ENCODE peak calls at places on chromosomes 16 and 17, in nine cellular contexts. One of them, this sample, is unnamed.

GRCh38 chr17:11240841-11241610 is at the start of gene SHISA6:
- DNase-seq in activated CD4-positive, CD25-positive, alpha-beta regulatory T cell treated with anti-CD3 and anti-CD28 coated beads, Interleukin-2, amount 50 U/mL, for 16 hours: no peak
- DNase-seq in T-helper 1 cell: no peak
- DNase-seq in stimulated activated CD4-positive, alpha-beta T cell treated with anti-CD3 and anti-CD28 coated beads, Interleukin-12 subunit alpha, Interleukin-12 subunit beta, amount 100 ng/mL, for 24 hours: no peak
- DNase-seq in H54: no peak
- DNase-seq in MCF 10A: no peak
- DNase-seq in activated T-cell treated with anti-CD3 and anti-CD28 coated beads, Interleukin-2, amount 50 U/mL, for 72 hours: no peak
- DNase-seq in activated CD8-positive, alpha-beta T cell treated with anti-CD3 and anti-CD28 coated beads, Interleukin-2, amount 10 ng/mL, durations not matched to agents 7 days and 5 days: no peak
- DNase-seq in NCI-H345: no peak
- DNase-seq in this sample: no peak

GRCh38 chr17:82249896-82250581 is 21.2 kb downstream of the SLC16A3 start:
- DNase-seq in activated CD4-positive, CD25-positive, alpha-beta regulatory T cell treated with anti-CD3 and anti-CD28 coated beads, Interleukin-2, amount 50 U/mL, for 16 hours: no peak
- DNase-seq in T-helper 1 cell: no peak
- DNase-seq in stimulated activated CD4-positive, alpha-beta T cell treated with anti-CD3 and anti-CD28 coated beads, Interleukin-12 subunit alpha, Interleukin-12 subunit beta, amount 100 ng/mL, for 24 hours: no peak
- DNase-seq in H54: no peak
- DNase-seq in MCF 10A: no peak
- DNase-seq in activated T-cell treated with anti-CD3 and anti-CD28 coated beads, Interleukin-2, amount 50 U/mL, for 72 hours: no peak
- DNase-seq in activated CD8-positive, alpha-beta T cell treated with anti-CD3 and anti-CD28 coated beads, Interleukin-2, amount 10 ng/mL, durations not matched to agents 7 days and 5 days: no peak
- DNase-seq in NCI-H345: no peak
- DNase-seq in this sample: no peak

GRCh38 chr16:12211870-12212690 is 235.5 kb downstream of the SNX29 start:
- DNase-seq in activated CD4-positive, CD25-positive, alpha-beta regulatory T cell treated with anti-CD3 and anti-CD28 coated beads, Interleukin-2, amount 50 U/mL, for 16 hours: no peak
- DNase-seq in T-helper 1 cell: no peak
- DNase-seq in stimulated activated CD4-positive, alpha-beta T cell treated with anti-CD3 and anti-CD28 coated beads, Interleukin-12 subunit alpha, Interleukin-12 subunit beta, amount 100 ng/mL, for 24 hours: no peak
- DNase-seq in H54: no peak
- DNase-seq in MCF 10A: no peak
- DNase-seq in activated T-cell treated with anti-CD3 and anti-CD28 coated beads, Interleukin-2, amount 50 U/mL, for 72 hours: no peak
- DNase-seq in activated CD8-positive, alpha-beta T cell treated with anti-CD3 and anti-CD28 coated beads, Interleukin-2, amount 10 ng/mL, durations not matched to agents 7 days and 5 days: no peak
- DNase-seq in NCI-H345: no peak
- DNase-seq in this sample: no peak

GRCh38 chr16:49858200-49859129 is 2.6 kb upstream of the ZNF423 start:
- DNase-seq in activated CD4-positive, CD25-positive, alpha-beta regulatory T cell treated with anti-CD3 and anti-CD28 coated beads, Interleukin-2, amount 50 U/mL, for 16 hours: no peak
- DNase-seq in T-helper 1 cell: no peak
- DNase-seq in stimulated activated CD4-positive, alpha-beta T cell treated with anti-CD3 and anti-CD28 coated beads, Interleukin-12 subunit alpha, Interleukin-12 subunit beta, amount 100 ng/mL, for 24 hours: peak; percentile 26
- DNase-seq in H54: no peak
- DNase-seq in MCF 10A: peak; percentile 6
- DNase-seq in activated T-cell treated with anti-CD3 and anti-CD28 coated beads, Interleukin-2, amount 50 U/mL, for 72 hours: peak; percentile 66
- DNase-seq in activated CD8-positive, alpha-beta T cell treated with anti-CD3 and anti-CD28 coated beads, Interleukin-2, amount 10 ng/mL, durations not matched to agents 7 days and 5 days: no peak
- DNase-seq in NCI-H345: no peak
- DNase-seq in this sample: peak; percentile 84

GRCh38 chr16:67723151-67723915 is 4.2 kb upstream of the GFOD2 start:
- DNase-seq in activated CD4-positive, CD25-positive, alpha-beta regulatory T cell treated with anti-CD3 and anti-CD28 coated beads, Interleukin-2, amount 50 U/mL, for 16 hours: no peak
- DNase-seq in T-helper 1 cell: no peak
- DNase-seq in stimulated activated CD4-positive, alpha-beta T cell treated with anti-CD3 and anti-CD28 coated beads, Interleukin-12 subunit alpha, Interleukin-12 subunit beta, amount 100 ng/mL, for 24 hours: no peak
- DNase-seq in H54: peak; percentile 64
- DNase-seq in MCF 10A: peak; percentile 54
- DNase-seq in activated T-cell treated with anti-CD3 and anti-CD28 coated beads, Interleukin-2, amount 50 U/mL, for 72 hours: no peak
- DNase-seq in activated CD8-positive, alpha-beta T cell treated with anti-CD3 and anti-CD28 coated beads, Interleukin-2, amount 10 ng/mL, durations not matched to agents 7 days and 5 days: no peak
- DNase-seq in NCI-H345: no peak
- DNase-seq in this sample: no peak

GRCh38 chr16:85819245-85819644 is 19.8 kb downstream of the COX4I1 start:
- DNase-seq in activated CD4-positive, CD25-positive, alpha-beta regulatory T cell treated with anti-CD3 and anti-CD28 coated beads, Interleukin-2, amount 50 U/mL, for 16 hours: peak; percentile 63
- DNase-seq in T-helper 1 cell: peak; percentile 56
- DNase-seq in stimulated activated CD4-positive, alpha-beta T cell treated with anti-CD3 and anti-CD28 coated beads, Interleukin-12 subunit alpha, Interleukin-12 subunit beta, amount 100 ng/mL, for 24 hours: peak; percentile 92
- DNase-seq in H54: peak; percentile 83
- DNase-seq in MCF 10A: peak; percentile 85
- DNase-seq in activated T-cell treated with anti-CD3 and anti-CD28 coated beads, Interleukin-2, amount 50 U/mL, for 72 hours: peak; percentile 86
- DNase-seq in activated CD8-positive, alpha-beta T cell treated with anti-CD3 and anti-CD28 coated beads, Interleukin-2, amount 10 ng/mL, durations not matched to agents 7 days and 5 days: peak; percentile 92
- DNase-seq in NCI-H345: peak; percentile 72
- DNase-seq in this sample: peak; percentile 25

GRCh38 chr17:66533572-66533971 is 231.2 kb downstream of the PRKCA start:
- DNase-seq in activated CD4-positive, CD25-positive, alpha-beta regulatory T cell treated with anti-CD3 and anti-CD28 coated beads, Interleukin-2, amount 50 U/mL, for 16 hours: no peak
- DNase-seq in T-helper 1 cell: no peak
- DNase-seq in stimulated activated CD4-positive, alpha-beta T cell treated with anti-CD3 and anti-CD28 coated beads, Interleukin-12 subunit alpha, Interleukin-12 subunit beta, amount 100 ng/mL, for 24 hours: no peak
- DNase-seq in H54: no peak
- DNase-seq in MCF 10A: no peak
- DNase-seq in activated T-cell treated with anti-CD3 and anti-CD28 coated beads, Interleukin-2, amount 50 U/mL, for 72 hours: no peak
- DNase-seq in activated CD8-positive, alpha-beta T cell treated with anti-CD3 and anti-CD28 coated beads, Interleukin-2, amount 10 ng/mL, durations not matched to agents 7 days and 5 days: no peak
- DNase-seq in NCI-H345: no peak
- DNase-seq in this sample: no peak

GRCh38 chr17:15381707-15382106 is 40.3 kb upstream of the TEKT3 start:
- DNase-seq in activated CD4-positive, CD25-positive, alpha-beta regulatory T cell treated with anti-CD3 and anti-CD28 coated beads, Interleukin-2, amount 50 U/mL, for 16 hours: no peak
- DNase-seq in T-helper 1 cell: no peak
- DNase-seq in stimulated activated CD4-positive, alpha-beta T cell treated with anti-CD3 and anti-CD28 coated beads, Interleukin-12 subunit alpha, Interleukin-12 subunit beta, amount 100 ng/mL, for 24 hours: no peak
- DNase-seq in H54: no peak
- DNase-seq in MCF 10A: peak; percentile 46
- DNase-seq in activated T-cell treated with anti-CD3 and anti-CD28 coated beads, Interleukin-2, amount 50 U/mL, for 72 hours: no peak
- DNase-seq in activated CD8-positive, alpha-beta T cell treated with anti-CD3 and anti-CD28 coated beads, Interleukin-2, amount 10 ng/mL, durations not matched to agents 7 days and 5 days: no peak
- DNase-seq in NCI-H345: no peak
- DNase-seq in this sample: no peak

GRCh38 chr17:82767041-82767754 is 15.3 kb downstream of the TBCD start:
- DNase-seq in activated CD4-positive, CD25-positive, alpha-beta regulatory T cell treated with anti-CD3 and anti-CD28 coated beads, Interleukin-2, amount 50 U/mL, for 16 hours: no peak
- DNase-seq in T-helper 1 cell: no peak
- DNase-seq in stimulated activated CD4-positive, alpha-beta T cell treated with anti-CD3 and anti-CD28 coated beads, Interleukin-12 subunit alpha, Interleukin-12 subunit beta, amount 100 ng/mL, for 24 hours: peak; percentile 46
- DNase-seq in H54: no peak
- DNase-seq in MCF 10A: peak; percentile 60
- DNase-seq in activated T-cell treated with anti-CD3 and anti-CD28 coated beads, Interleukin-2, amount 50 U/mL, for 72 hours: peak; percentile 54
- DNase-seq in activated CD8-positive, alpha-beta T cell treated with anti-CD3 and anti-CD28 coated beads, Interleukin-2, amount 10 ng/mL, durations not matched to agents 7 days and 5 days: peak; percentile 51
- DNase-seq in NCI-H345: no peak
- DNase-seq in this sample: no peak

GRCh38 chr17:74190807-74191206 is 12.7 kb upstream of the RPL38 start:
- DNase-seq in activated CD4-positive, CD25-positive, alpha-beta regulatory T cell treated with anti-CD3 and anti-CD28 coated beads, Interleukin-2, amount 50 U/mL, for 16 hours: no peak
- DNase-seq in T-helper 1 cell: no peak
- DNase-seq in stimulated activated CD4-positive, alpha-beta T cell treated with anti-CD3 and anti-CD28 coated beads, Interleukin-12 subunit alpha, Interleukin-12 subunit beta, amount 100 ng/mL, for 24 hours: no peak
- DNase-seq in H54: no peak
- DNase-seq in MCF 10A: peak; percentile 22
- DNase-seq in activated T-cell treated with anti-CD3 and anti-CD28 coated beads, Interleukin-2, amount 50 U/mL, for 72 hours: no peak
- DNase-seq in activated CD8-positive, alpha-beta T cell treated with anti-CD3 and anti-CD28 coated beads, Interleukin-2, amount 10 ng/mL, durations not matched to agents 7 days and 5 days: no peak
- DNase-seq in NCI-H345: no peak
- DNase-seq in this sample: no peak

GRCh38 chr17:30550512-30551273 is 73.5 kb downstream of the GOSR1 start:
- DNase-seq in activated CD4-positive, CD25-positive, alpha-beta regulatory T cell treated with anti-CD3 and anti-CD28 coated beads, Interleukin-2, amount 50 U/mL, for 16 hours: no peak
- DNase-seq in T-helper 1 cell: no peak
- DNase-seq in stimulated activated CD4-positive, alpha-beta T cell treated with anti-CD3 and anti-CD28 coated beads, Interleukin-12 subunit alpha, Interleukin-12 subunit beta, amount 100 ng/mL, for 24 hours: no peak
- DNase-seq in H54: peak; percentile 38
- DNase-seq in MCF 10A: peak; percentile 52
- DNase-seq in activated T-cell treated with anti-CD3 and anti-CD28 coated beads, Interleukin-2, amount 50 U/mL, for 72 hours: no peak
- DNase-seq in activated CD8-positive, alpha-beta T cell treated with anti-CD3 and anti-CD28 coated beads, Interleukin-2, amount 10 ng/mL, durations not matched to agents 7 days and 5 days: no peak
- DNase-seq in NCI-H345: no peak
- DNase-seq in this sample: peak; percentile 4

GRCh38 chr17:41638194-41638593 is 13.8 kb upstream of the KRT17 start:
- DNase-seq in activated CD4-positive, CD25-positive, alpha-beta regulatory T cell treated with anti-CD3 and anti-CD28 coated beads, Interleukin-2, amount 50 U/mL, for 16 hours: no peak
- DNase-seq in T-helper 1 cell: no peak
- DNase-seq in stimulated activated CD4-positive, alpha-beta T cell treated with anti-CD3 and anti-CD28 coated beads, Interleukin-12 subunit alpha, Interleukin-12 subunit beta, amount 100 ng/mL, for 24 hours: no peak
- DNase-seq in H54: no peak
- DNase-seq in MCF 10A: no peak
- DNase-seq in activated T-cell treated with anti-CD3 and anti-CD28 coated beads, Interleukin-2, amount 50 U/mL, for 72 hours: no peak
- DNase-seq in activated CD8-positive, alpha-beta T cell treated with anti-CD3 and anti-CD28 coated beads, Interleukin-2, amount 10 ng/mL, durations not matched to agents 7 days and 5 days: no peak
- DNase-seq in NCI-H345: no peak
- DNase-seq in this sample: no peak

GRCh38 chr17:21061971-21062526 is 19.2 kb upstream of the USP22 start:
- DNase-seq in activated CD4-positive, CD25-positive, alpha-beta regulatory T cell treated with anti-CD3 and anti-CD28 coated beads, Interleukin-2, amount 50 U/mL, for 16 hours: no peak
- DNase-seq in T-helper 1 cell: no peak
- DNase-seq in stimulated activated CD4-positive, alpha-beta T cell treated with anti-CD3 and anti-CD28 coated beads, Interleukin-12 subunit alpha, Interleukin-12 subunit beta, amount 100 ng/mL, for 24 hours: no peak
- DNase-seq in H54: no peak
- DNase-seq in MCF 10A: no peak
- DNase-seq in activated T-cell treated with anti-CD3 and anti-CD28 coated beads, Interleukin-2, amount 50 U/mL, for 72 hours: no peak
- DNase-seq in activated CD8-positive, alpha-beta T cell treated with anti-CD3 and anti-CD28 coated beads, Interleukin-2, amount 10 ng/mL, durations not matched to agents 7 days and 5 days: no peak
- DNase-seq in NCI-H345: no peak
- DNase-seq in this sample: no peak

GRCh38 chr16:1674751-1675664 is 3.1 kb upstream of the JPT2 start:
- DNase-seq in activated CD4-positive, CD25-positive, alpha-beta regulatory T cell treated with anti-CD3 and anti-CD28 coated beads, Interleukin-2, amount 50 U/mL, for 16 hours: no peak
- DNase-seq in T-helper 1 cell: no peak
- DNase-seq in stimulated activated CD4-positive, alpha-beta T cell treated with anti-CD3 and anti-CD28 coated beads, Interleukin-12 subunit alpha, Interleukin-12 subunit beta, amount 100 ng/mL, for 24 hours: no peak
- DNase-seq in H54: peak; percentile 96
- DNase-seq in MCF 10A: peak; percentile 43
- DNase-seq in activated T-cell treated with anti-CD3 and anti-CD28 coated beads, Interleukin-2, amount 50 U/mL, for 72 hours: no peak
- DNase-seq in activated CD8-positive, alpha-beta T cell treated with anti-CD3 and anti-CD28 coated beads, Interleukin-2, amount 10 ng/mL, durations not matched to agents 7 days and 5 days: no peak
- DNase-seq in NCI-H345: no peak
- DNase-seq in this sample: no peak

GRCh38 chr17:8430966-8431365 is 4.7 kb upstream of the NDEL1 start:
- DNase-seq in activated CD4-positive, CD25-positive, alpha-beta regulatory T cell treated with anti-CD3 and anti-CD28 coated beads, Interleukin-2, amount 50 U/mL, for 16 hours: no peak
- DNase-seq in T-helper 1 cell: no peak
- DNase-seq in stimulated activated CD4-positive, alpha-beta T cell treated with anti-CD3 and anti-CD28 coated beads, Interleukin-12 subunit alpha, Interleukin-12 subunit beta, amount 100 ng/mL, for 24 hours: no peak
- DNase-seq in H54: peak; percentile 32
- DNase-seq in MCF 10A: peak; percentile 84
- DNase-seq in activated T-cell treated with anti-CD3 and anti-CD28 coated beads, Interleukin-2, amount 50 U/mL, for 72 hours: no peak
- DNase-seq in activated CD8-positive, alpha-beta T cell treated with anti-CD3 and anti-CD28 coated beads, Interleukin-2, amount 10 ng/mL, durations not matched to agents 7 days and 5 days: no peak
- DNase-seq in NCI-H345: no peak
- DNase-seq in this sample: no peak

GRCh38 chr17:64331946-64332493 is 58.6 kb downstream of the PECAM1 start:
- DNase-seq in activated CD4-positive, CD25-positive, alpha-beta regulatory T cell treated with anti-CD3 and anti-CD28 coated beads, Interleukin-2, amount 50 U/mL, for 16 hours: no peak
- DNase-seq in T-helper 1 cell: no peak
- DNase-seq in stimulated activated CD4-positive, alpha-beta T cell treated with anti-CD3 and anti-CD28 coated beads, Interleukin-12 subunit alpha, Interleukin-12 subunit beta, amount 100 ng/mL, for 24 hours: no peak
- DNase-seq in H54: no peak
- DNase-seq in MCF 10A: peak; percentile 98
- DNase-seq in activated T-cell treated with anti-CD3 and anti-CD28 coated beads, Interleukin-2, amount 50 U/mL, for 72 hours: no peak
- DNase-seq in activated CD8-positive, alpha-beta T cell treated with anti-CD3 and anti-CD28 coated beads, Interleukin-2, amount 10 ng/mL, durations not matched to agents 7 days and 5 days: no peak
- DNase-seq in NCI-H345: no peak
- DNase-seq in this sample: no peak

GRCh38 chr17:2683912-2684311 is 27.7 kb downstream of the CLUH start:
- DNase-seq in activated CD4-positive, CD25-positive, alpha-beta regulatory T cell treated with anti-CD3 and anti-CD28 coated beads, Interleukin-2, amount 50 U/mL, for 16 hours: no peak
- DNase-seq in T-helper 1 cell: no peak
- DNase-seq in stimulated activated CD4-positive, alpha-beta T cell treated with anti-CD3 and anti-CD28 coated beads, Interleukin-12 subunit alpha, Interleukin-12 subunit beta, amount 100 ng/mL, for 24 hours: no peak
- DNase-seq in H54: no peak
- DNase-seq in MCF 10A: no peak
- DNase-seq in activated T-cell treated with anti-CD3 and anti-CD28 coated beads, Interleukin-2, amount 50 U/mL, for 72 hours: no peak
- DNase-seq in activated CD8-positive, alpha-beta T cell treated with anti-CD3 and anti-CD28 coated beads, Interleukin-2, amount 10 ng/mL, durations not matched to agents 7 days and 5 days: no peak
- DNase-seq in NCI-H345: no peak
- DNase-seq in this sample: no peak

GRCh38 chr16:12538667-12539081 is 265.0 kb downstream of the CPPED1 start:
- DNase-seq in activated CD4-positive, CD25-positive, alpha-beta regulatory T cell treated with anti-CD3 and anti-CD28 coated beads, Interleukin-2, amount 50 U/mL, for 16 hours: no peak
- DNase-seq in T-helper 1 cell: no peak
- DNase-seq in stimulated activated CD4-positive, alpha-beta T cell treated with anti-CD3 and anti-CD28 coated beads, Interleukin-12 subunit alpha, Interleukin-12 subunit beta, amount 100 ng/mL, for 24 hours: no peak
- DNase-seq in H54: no peak
- DNase-seq in MCF 10A: peak; percentile 47
- DNase-seq in activated T-cell treated with anti-CD3 and anti-CD28 coated beads, Interleukin-2, amount 50 U/mL, for 72 hours: peak; percentile 46
- DNase-seq in activated CD8-positive, alpha-beta T cell treated with anti-CD3 and anti-CD28 coated beads, Interleukin-2, amount 10 ng/mL, durations not matched to agents 7 days and 5 days: no peak
- DNase-seq in NCI-H345: peak; percentile 89
- DNase-seq in this sample: peak; percentile 89